ENCODE peak calls at places on chromosomes 12 and 14, in four cellular contexts. J is naive B cell; E is stimulated activated CD8-positive, alpha-beta memory T cell treated with anti-CD3 and anti-CD28 coated beads, Interleukin-7, amount 100 ng/mL, for 1 hour; Q is AML-193. A is an unnamed sample.

GRCh38 chr12:130053641-130054040 is 108.6 kb upstream of the FZD10 start:
- DNase-seq in Q (no peak), E (no peak), J (no peak), A (no peak)

GRCh38 chr12:77686760-77687159 is 143.9 kb upstream of the NAV3 start:
- DNase-seq in Q (no peak), E (no peak), J (no peak), A (no peak)

GRCh38 chr12:57148469-57149308 is 1.3 kb upstream of the LRP1-AS start:
- DNase-seq in E (no peak), Q (peak; percentile 56), J (no peak), A (no peak)

GRCh38 chr12:75542942-75543341 is 31.5 kb upstream of the KRR1 start:
- DNase-seq in E (no peak), J (no peak), Q (no peak), A (no peak)

GRCh38 chr14:59754256-59754655 is 116.3 kb downstream of the RTN1 start:
- DNase-seq in J (no peak), Q (no peak), E (no peak), A (no peak)

GRCh38 chr12:67705394-67706370 is 57.1 kb downstream of the DYRK2 start:
- DNase-seq in J (no peak), E (no peak), Q (no peak), A (no peak)

GRCh38 chr12:130299574-130299973 is 38.1 kb upstream of the PIWIL1 start:
- DNase-seq in E (no peak), J (no peak), Q (no peak), A (no peak)

GRCh38 chr12:62629971-62630739 is 163.5 kb downstream of the MON2 start:
- DNase-seq in Q (no peak), J (no peak), E (no peak), A (no peak)

GRCh38 chr14:61108742-61109141 is 127.7 kb downstream of the SLC38A6 start:
- DNase-seq in J (no peak), Q (no peak), E (no peak), A (no peak)

GRCh38 chr12:49959570-49960473 is 1.9 kb upstream of the AQP5 start:
- DNase-seq in Q (no peak), J (no peak), E (no peak), A (no peak)

GRCh38 chr12:54047160-54047963 is 6.3 kb upstream of the HOXC4 start:
- DNase-seq in J (no peak), E (no peak), Q (no peak), A (no peak)

GRCh38 chr12:13368971-13369370 is 172.4 kb downstream of the EMP1 start:
- DNase-seq in E (no peak), J (no peak), Q (no peak), A (no peak)

GRCh38 chr12:115351513-115352077 is 667.6 kb upstream of the TBX3 start:
- DNase-seq in E (no peak), J (no peak), Q (no peak), A (no peak)

GRCh38 chr12:21828779-21829178 is 54.3 kb upstream of the KCNJ8 start:
- DNase-seq in J (no peak), E (no peak), Q (no peak), A (no peak)

GRCh38 chr12:49627752-49628360 is 4.5 kb downstream of the PRPF40B start:
- DNase-seq in Q (no peak), E (no peak), J (no peak), A (no peak)

GRCh38 chr14:104794641-104795467 is 694 bp downstream of the AKT1 start:
- DNase-seq in E (no peak), J (peak; percentile 47), Q (peak; percentile 19), A (no peak)

GRCh38 chr14:22824711-22825359 is 4.9 kb upstream of the MRPL52 start:
- DNase-seq in J (no peak), Q (peak; percentile 50), E (no peak), A (no peak)

GRCh38 chr14:24965934-24966593 is 83.9 kb downstream of the STXBP6 start:
- DNase-seq in E (no peak), Q (no peak), J (no peak), A (no peak)

GRCh38 chr12:65620026-65620425 is 204.3 kb upstream of the HMGA2 start:
- DNase-seq in Q (no peak), J (no peak), E (no peak), A (no peak)

GRCh38 chr12:6284273-6284672 is 26.2 kb upstream of the PLEKHG6 start:
- DNase-seq in J (no peak), Q (no peak), E (no peak), A (no peak)

GRCh38 chr14:82070040-82070439 is 536.4 kb upstream of the SEL1L start:
- DNase-seq in J (no peak), E (no peak), Q (no peak), A (no peak)

GRCh38 chr12:71166869-71167268 is 9.1 kb upstream of the TSPAN8 start:
- DNase-seq in J (no peak), E (no peak), Q (no peak), A (no peak)

GRCh38 chr12:121345151-121345810 is 6.9 kb downstream of the ANAPC5 start:
- DNase-seq in J (no peak), E (no peak), Q (no peak), A (no peak)

GRCh38 chr14:68789798-68790655 is 2.8 kb downstream of the ZFP36L1 start:
- DNase-seq in J (no peak), E (no peak), Q (no peak), A (no peak)

GRCh38 chr12:100824476-100824875 is 29.9 kb downstream of the ANO4 start:
- DNase-seq in E (no peak), J (no peak), Q (no peak), A (no peak)

GRCh38 chr12:124523071-124523470 is 44.3 kb downstream of the NCOR2 start:
- DNase-seq in Q (no peak), J (no peak), E (no peak), A (no peak)

GRCh38 chr14:63611078-63611477 is 30.6 kb downstream of the WDR89 start:
- DNase-seq in Q (no peak), J (no peak), E (no peak), A (no peak)

GRCh38 chr14:64147126-64147790 is 146.9 kb downstream of the ESR2 start:
- DNase-seq in E (no peak), Q (no peak), J (no peak), A (no peak)

GRCh38 chr14:96956464-96957239 is 159.5 kb downstream of the VRK1 start:
- DNase-seq in J (no peak), Q (no peak), E (no peak), A (no peak)

GRCh38 chr14:77158175-77158908 is 16.8 kb upstream of the ZDHHC22 start:
- DNase-seq in E (no peak), J (no peak), Q (no peak), A (no peak)

GRCh38 chr12:66188584-66189475 is at the start of gene IRAK3:
- DNase-seq in Q (peak; percentile 68), J (peak; percentile 66), E (no peak), A (peak; percentile 13)

GRCh38 chr14:61607570-61608244 is 87.6 kb upstream of the HIF1A start:
- DNase-seq in Q (no peak), J (peak; percentile 24), E (no peak), A (no peak)

GRCh38 chr14:68508581-68508980 is 284.3 kb downstream of the ZFP36L1 start:
- DNase-seq in E (no peak), Q (no peak), J (no peak), A (no peak)

GRCh38 chr12:52417742-52418141 is 11.6 kb upstream of the KRT82 start:
- DNase-seq in Q (no peak), J (no peak), E (no peak), A (no peak)

GRCh38 chr12:75814856-75815754 is 216.5 kb downstream of the PHLDA1 start:
- DNase-seq in E (no peak), Q (no peak), J (peak; percentile 1), A (no peak)